ENCODE peak calls at places on chromosome 18, in five cellular contexts. One of them, this sample, is unnamed.

GRCh38 chr18:12774982-12775381 is 72.1 kb downstream of the PSMG2 start:
- DNase-seq in left ventricle myocardium inferior: no peak
- DNase-seq in mammary epithelial cell: no peak
- DNase-seq in AG10803: no peak
- DNase-seq in cardiac muscle cell: no peak
- DNase-seq in this sample: no peak

GRCh38 chr18:3692113-3692621 is 242.2 kb downstream of the TGIF1 start:
- DNase-seq in left ventricle myocardium inferior: no peak
- DNase-seq in mammary epithelial cell: no peak
- DNase-seq in AG10803: no peak
- DNase-seq in cardiac muscle cell: no peak
- DNase-seq in this sample: no peak

GRCh38 chr18:13422541-13423147 is 204.1 kb downstream of the LDLRAD4 start:
- DNase-seq in left ventricle myocardium inferior: no peak
- DNase-seq in mammary epithelial cell: no peak
- DNase-seq in AG10803: no peak
- DNase-seq in cardiac muscle cell: no peak
- DNase-seq in this sample: no peak

GRCh38 chr18:77099501-77100370 is 32.8 kb downstream of the MBP start:
- DNase-seq in left ventricle myocardium inferior: no peak
- DNase-seq in mammary epithelial cell: no peak
- DNase-seq in AG10803: no peak
- DNase-seq in cardiac muscle cell: no peak
- DNase-seq in this sample: no peak

GRCh38 chr18:8373486-8373885 is 235.8 kb upstream of the RAB12 start:
- DNase-seq in left ventricle myocardium inferior: no peak
- DNase-seq in mammary epithelial cell: peak; percentile 85
- DNase-seq in AG10803: no peak
- DNase-seq in cardiac muscle cell: no peak
- DNase-seq in this sample: no peak

GRCh38 chr18:66682855-66683322 is 79.0 kb upstream of the CDH19 start:
- DNase-seq in left ventricle myocardium inferior: no peak
- DNase-seq in mammary epithelial cell: no peak
- DNase-seq in AG10803: no peak
- DNase-seq in cardiac muscle cell: peak; percentile 59
- DNase-seq in this sample: no peak

GRCh38 chr18:12540751-12541150 is 117.2 kb downstream of the SPIRE1 start:
- DNase-seq in left ventricle myocardium inferior: no peak
- DNase-seq in mammary epithelial cell: peak; percentile 59
- DNase-seq in AG10803: no peak
- DNase-seq in cardiac muscle cell: no peak
- DNase-seq in this sample: no peak

GRCh38 chr18:53771664-53772063 is 452.8 kb downstream of the MBD2 start:
- DNase-seq in left ventricle myocardium inferior: no peak
- DNase-seq in mammary epithelial cell: no peak
- DNase-seq in AG10803: no peak
- DNase-seq in cardiac muscle cell: no peak
- DNase-seq in this sample: no peak

GRCh38 chr18:55483472-55483871 is 104.5 kb downstream of the TCF4 start:
- DNase-seq in left ventricle myocardium inferior: no peak
- DNase-seq in mammary epithelial cell: no peak
- DNase-seq in AG10803: no peak
- DNase-seq in cardiac muscle cell: no peak
- DNase-seq in this sample: no peak

GRCh38 chr18:63111549-63112402 is 207.8 kb downstream of the BCL2 start:
- DNase-seq in left ventricle myocardium inferior: no peak
- DNase-seq in mammary epithelial cell: no peak
- DNase-seq in AG10803: no peak
- DNase-seq in cardiac muscle cell: no peak
- DNase-seq in this sample: no peak

GRCh38 chr18:69588301-69588700 is 187.6 kb downstream of the DOK6 start:
- DNase-seq in left ventricle myocardium inferior: no peak
- DNase-seq in mammary epithelial cell: no peak
- DNase-seq in AG10803: no peak
- DNase-seq in cardiac muscle cell: peak; percentile 42
- DNase-seq in this sample: no peak

GRCh38 chr18:24914148-24914525 is 437.8 kb downstream of the ZNF521 start:
- DNase-seq in left ventricle myocardium inferior: no peak
- DNase-seq in mammary epithelial cell: no peak
- DNase-seq in AG10803: no peak
- DNase-seq in cardiac muscle cell: no peak
- DNase-seq in this sample: no peak

GRCh38 chr18:51066273-51066672 is 36.3 kb downstream of the SMAD4 start:
- DNase-seq in left ventricle myocardium inferior: no peak
- DNase-seq in mammary epithelial cell: no peak
- DNase-seq in AG10803: peak; percentile 61
- DNase-seq in cardiac muscle cell: peak; percentile 59
- DNase-seq in this sample: no peak

GRCh38 chr18:7116001-7116831 is 1.4 kb downstream of the LAMA1 start:
- DNase-seq in left ventricle myocardium inferior: no peak
- DNase-seq in mammary epithelial cell: peak; percentile 48
- DNase-seq in AG10803: no peak
- DNase-seq in cardiac muscle cell: peak; percentile 64
- DNase-seq in this sample: no peak

GRCh38 chr18:37783771-37784170 is 218.2 kb upstream of the CELF4 start:
- DNase-seq in left ventricle myocardium inferior: no peak
- DNase-seq in mammary epithelial cell: no peak
- DNase-seq in AG10803: no peak
- DNase-seq in cardiac muscle cell: no peak
- DNase-seq in this sample: no peak

GRCh38 chr18:62928316-62928715 is 213.0 kb downstream of the PHLPP1 start:
- DNase-seq in left ventricle myocardium inferior: no peak
- DNase-seq in mammary epithelial cell: no peak
- DNase-seq in AG10803: peak; percentile 56
- DNase-seq in cardiac muscle cell: peak; percentile 6
- DNase-seq in this sample: no peak

GRCh38 chr18:62347091-62347506 is 22.0 kb downstream of the TNFRSF11A start:
- DNase-seq in left ventricle myocardium inferior: no peak
- DNase-seq in mammary epithelial cell: no peak
- DNase-seq in AG10803: no peak
- DNase-seq in cardiac muscle cell: no peak
- DNase-seq in this sample: no peak

DNA sequence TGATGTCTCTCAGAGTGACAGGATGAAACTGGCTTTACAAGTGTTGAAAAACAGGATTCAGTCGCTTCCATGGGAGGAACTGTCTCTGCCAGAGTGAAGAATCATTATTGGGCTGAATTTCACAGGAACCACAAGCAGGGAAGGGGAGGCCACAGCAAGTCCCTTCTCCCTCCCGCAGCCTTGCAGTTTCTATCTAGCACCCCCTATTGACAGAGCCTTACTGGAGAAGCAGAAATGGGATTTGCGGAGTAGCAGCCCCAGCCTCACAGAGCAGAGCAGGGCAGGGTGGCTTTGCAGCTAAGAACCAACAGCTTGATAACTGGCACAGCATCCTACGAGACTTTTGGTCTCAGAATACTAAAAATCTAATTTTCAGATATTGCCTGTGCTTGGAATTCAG is 33.3 kb upstream of the RMP24 start:
- DNase-seq in left ventricle myocardium inferior: no peak
- DNase-seq in mammary epithelial cell: no peak
- DNase-seq in AG10803: no peak
- DNase-seq in cardiac muscle cell: peak; percentile 35
- DNase-seq in this sample: no peak
- TF ChIP-seq CTCF in left ventricle myocardium inferior: peak; percentile 40
- TF ChIP-seq CTCF in mammary epithelial cell: no peak
- TF ChIP-seq CTCF in AG10803: peak; percentile 18
- TF ChIP-seq CTCF in cardiac muscle cell: peak; percentile 49
- TF ChIP-seq CTCF in this sample: peak; percentile 14

DNA sequence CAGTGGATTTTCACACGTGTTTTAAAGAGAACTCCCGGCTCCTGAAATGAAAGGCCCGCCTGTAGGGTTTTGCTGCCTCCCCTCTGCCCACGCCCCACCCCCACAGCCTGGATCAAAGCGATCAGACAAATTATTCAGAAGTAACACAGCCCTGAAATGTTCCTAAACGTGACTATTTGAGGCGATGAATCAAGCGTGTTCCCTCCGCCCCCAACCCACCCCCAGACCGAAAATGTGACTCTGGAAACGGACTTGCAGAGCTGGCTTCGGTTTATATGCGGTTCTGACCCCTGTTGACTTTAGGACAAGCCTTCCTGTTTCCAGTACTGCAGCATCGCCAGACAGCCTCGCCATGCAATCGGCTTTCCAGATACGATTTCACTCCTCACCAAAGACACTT is 28.8 kb upstream of the SMIM21 start:
- DNase-seq in left ventricle myocardium inferior: no peak
- DNase-seq in mammary epithelial cell: no peak
- DNase-seq in AG10803: no peak
- DNase-seq in cardiac muscle cell: peak; percentile 17
- DNase-seq in this sample: no peak
- H3K4me3 ChIP-seq in left ventricle myocardium inferior: peak overlapping the region; percentile 69
- H3K4me3 ChIP-seq in mammary epithelial cell: no peak overlapping the region
- H3K4me3 ChIP-seq in AG10803: no peak overlapping the region
- H3K4me3 ChIP-seq in cardiac muscle cell: no peak overlapping the region
- H3K4me3 ChIP-seq in this sample: peak overlapping the region; percentile 40

DNA sequence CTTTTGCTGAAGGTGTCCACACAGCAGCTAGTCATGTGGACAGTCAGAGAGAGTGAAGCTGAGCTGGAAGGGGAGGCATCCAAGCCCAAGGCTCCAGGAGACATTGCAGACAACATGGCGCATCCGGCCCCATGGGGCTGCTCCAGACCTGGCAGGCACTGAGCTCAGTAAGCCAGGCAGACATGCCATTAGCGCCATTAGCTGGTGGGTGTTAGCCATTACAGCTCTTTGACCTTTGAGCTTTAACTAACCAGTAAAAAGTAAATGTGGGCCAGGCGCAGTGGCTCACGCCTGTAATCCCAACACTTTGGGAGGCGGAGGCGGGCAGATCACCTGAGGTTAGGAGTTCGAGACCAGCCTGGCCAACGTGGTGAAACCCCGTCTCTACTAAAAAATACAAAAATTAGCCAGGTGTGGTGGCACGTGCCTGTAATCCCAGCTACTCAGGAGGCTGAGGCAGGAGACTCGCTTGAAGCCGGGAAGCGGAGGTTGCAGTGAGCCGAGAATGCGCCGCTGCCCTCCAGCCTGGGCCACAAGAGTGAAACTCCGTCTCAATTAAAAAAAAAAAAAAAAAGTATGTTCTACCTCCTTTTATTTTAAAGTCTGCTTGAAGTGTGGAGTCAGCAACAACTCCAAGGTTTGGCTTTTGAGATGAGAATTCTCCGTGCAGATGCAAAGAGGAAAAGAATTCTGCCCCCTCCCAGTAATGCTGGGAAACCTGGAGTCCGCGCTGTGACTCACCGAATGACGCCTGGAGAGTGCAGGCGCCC is 69.4 kb downstream of the TWSG1 start:
- DNase-seq in left ventricle myocardium inferior: peak; percentile 26
- DNase-seq in mammary epithelial cell: no peak
- DNase-seq in AG10803: no peak
- DNase-seq in cardiac muscle cell: no peak
- DNase-seq in this sample: peak; percentile 66
- TF ChIP-seq CTCF in left ventricle myocardium inferior: no peak
- TF ChIP-seq CTCF in mammary epithelial cell: no peak
- TF ChIP-seq CTCF in AG10803: no peak
- TF ChIP-seq CTCF in cardiac muscle cell: no peak
- TF ChIP-seq CTCF in this sample: no peak

GRCh38 chr18:21484851-21485636 is 115.5 kb downstream of the ESCO1 start:
- DNase-seq in left ventricle myocardium inferior: no peak
- DNase-seq in mammary epithelial cell: peak; percentile 26
- DNase-seq in AG10803: peak; percentile 16
- DNase-seq in cardiac muscle cell: peak; percentile 22
- DNase-seq in this sample: no peak
- H3K4me3 ChIP-seq in left ventricle myocardium inferior: no peak overlapping the region
- H3K4me3 ChIP-seq in mammary epithelial cell: no peak overlapping the region
- H3K4me3 ChIP-seq in AG10803: no peak overlapping the region
- H3K4me3 ChIP-seq in cardiac muscle cell: no peak overlapping the region
- H3K4me3 ChIP-seq in this sample: no peak overlapping the region

GRCh38 chr18:35371412-35372195 is 5.5 kb downstream of the ZNF396 start:
- DNase-seq in left ventricle myocardium inferior: no peak
- DNase-seq in mammary epithelial cell: peak; percentile 79
- DNase-seq in AG10803: peak; percentile 83
- DNase-seq in cardiac muscle cell: peak; percentile 19
- DNase-seq in this sample: no peak

GRCh38 chr18:35378206-35378795 is 1.2 kb upstream of the ZNF396 start:
- DNase-seq in left ventricle myocardium inferior: no peak
- DNase-seq in mammary epithelial cell: peak; percentile 37
- DNase-seq in AG10803: peak; percentile 67
- DNase-seq in cardiac muscle cell: peak; percentile 25
- DNase-seq in this sample: no peak

GRCh38 chr18:35376742-35377695 is at the start of gene ZNF396:
- DNase-seq in left ventricle myocardium inferior: peak; percentile 85
- DNase-seq in mammary epithelial cell: peak; percentile 24
- DNase-seq in AG10803: peak; percentile 62
- DNase-seq in cardiac muscle cell: peak; percentile 72
- DNase-seq in this sample: peak; percentile 92

GRCh38 chr18:35379421-35379820 is 2.3 kb upstream of the ZNF396 start:
- DNase-seq in left ventricle myocardium inferior: no peak
- DNase-seq in mammary epithelial cell: no peak
- DNase-seq in AG10803: no peak
- DNase-seq in cardiac muscle cell: no peak
- DNase-seq in this sample: no peak

GRCh38 chr18:35376393-35376741 is 770 bp downstream of the ZNF396 start:
- DNase-seq in left ventricle myocardium inferior: peak; percentile 22
- DNase-seq in mammary epithelial cell: no peak
- DNase-seq in AG10803: no peak
- DNase-seq in cardiac muscle cell: peak; percentile 2
- DNase-seq in this sample: peak; percentile 47
- TF ChIP-seq CTCF in left ventricle myocardium inferior: no peak
- TF ChIP-seq CTCF in mammary epithelial cell: no peak
- TF ChIP-seq CTCF in AG10803: no peak
- TF ChIP-seq CTCF in cardiac muscle cell: no peak
- TF ChIP-seq CTCF in this sample: no peak

This sample was measured in right lobe of liver.